ENCODE peak calls at places on chromosome 6, in four cellular contexts. E is amygdala, Z is Right ventricle myocardium superior, F is neural progenitor cell. Y is an unnamed sample.

GRCh38 chr6:122735618-122736017 is 43.9 kb upstream of the FABP7 start:
- DNase-seq in E (no peak), Z (no peak), F (no peak), Y (no peak)

GRCh38 chr6:37559501-37559900 is 59.8 kb upstream of the CCDC167 start:
- DNase-seq in E (no peak), Z (no peak), F (no peak), Y (no peak)

GRCh38 chr6:151095538-151096254 is 144.1 kb upstream of the AKAP12 start:
- DNase-seq in E (no peak), Z (no peak), F (no peak), Y (no peak)

GRCh38 chr6:81235512-81235911 is 517.0 kb downstream of the TENT5A start:
- DNase-seq in E (no peak), Z (no peak), F (no peak), Y (no peak)

GRCh38 chr6:79307321-79308036 is 73.0 kb upstream of the HMGN3 start:
- DNase-seq in E (no peak), Z (no peak), F (no peak), Y (no peak)

GRCh38 chr6:35148167-35148741 is 7.1 kb upstream of the TCP11 start:
- DNase-seq in E (no peak), Z (no peak), F (peak), Y (no peak)

GRCh38 chr6:146546440-146546839 is 2.8 kb downstream of the RAB32 start:
- DNase-seq in E (no peak), Z (no peak), F (no peak), Y (no peak)

GRCh38 chr6:111909238-111909637 is 36.0 kb upstream of the FYN start:
- DNase-seq in E (no peak), Z (no peak), F (no peak), Y (no peak)

GRCh38 chr6:112044856-112045255 is 9.0 kb upstream of the CCN6 start:
- DNase-seq in E (no peak), Z (no peak), F (no peak), Y (no peak)

GRCh38 chr6:3455490-3456394 is 1.1 kb downstream of the SLC22A23 start:
- DNase-seq in E (no peak), Z (peak), F (peak), Y (peak)

GRCh38 chr6:129679250-129679649 is 30.7 kb downstream of the ARHGAP18 start:
- DNase-seq in E (no peak), Z (no peak), F (no peak), Y (no peak)

GRCh38 chr6:108168501-108168979 is 2.7 kb downstream of the NR2E1 start:
- DNase-seq in E (no peak), Z (peak), F (peak), Y (peak)

GRCh38 chr6:129393659-129394058 is 316.3 kb downstream of the ARHGAP18 start:
- DNase-seq in E (no peak), Z (no peak), F (no peak), Y (no peak)

GRCh38 chr6:161228911-161229591 is 44.8 kb downstream of the AGPAT4 start:
- DNase-seq in E (no peak), Z (no peak), F (peak), Y (no peak)

GRCh38 chr6:168385380-168385779 is 55.6 kb upstream of the SMOC2 start:
- DNase-seq in E (no peak), Z (no peak), F (no peak), Y (no peak)

GRCh38 chr6:34143884-34144580 is 1.9 kb downstream of the GRM4 start:
- DNase-seq in E (no peak), Z (no peak), F (peak), Y (no peak)

GRCh38 chr6:3504938-3505735 is 48.3 kb upstream of the SLC22A23 start:
- DNase-seq in E (no peak), Z (no peak), F (no peak), Y (no peak)

GRCh38 chr6:17768388-17768787 is 61.7 kb upstream of the NUP153 start:
- DNase-seq in E (no peak), Z (no peak), F (peak), Y (no peak)

GRCh38 chr6:161618816-161619454 is 345.1 kb upstream of the AGPAT4 start:
- DNase-seq in E (peak), Z (no peak), F (peak), Y (no peak)

GRCh38 chr6:121135425-121135824 is 198.9 kb downstream of the TBC1D32 start:
- DNase-seq in E (no peak), Z (no peak), F (no peak), Y (no peak)

GRCh38 chr6:7108196-7108963 is 619 bp downstream of the RREB1 start:
- DNase-seq in E (no peak), Z (peak), F (peak), Y (peak)

GRCh38 chr6:167858086-167858591 is 31.4 kb downstream of the AFDN start:
- DNase-seq in E (no peak), Z (no peak), F (no peak), Y (no peak)

GRCh38 chr6:18997375-18997826 is 610.3 kb downstream of the RNF144B start:
- DNase-seq in E (no peak), Z (no peak), F (peak), Y (no peak)

GRCh38 chr6:89297695-89298351 is 17.3 kb downstream of the GABRR2 start:
- DNase-seq in E (no peak), Z (no peak), F (peak), Y (no peak)

GRCh38 chr6:78867370-78868040 is at the start of gene IRAK1BP1:
- DNase-seq in E (peak), Z (peak), F (peak), Y (peak)

GRCh38 chr6:110255356-110255755 is 75.1 kb downstream of the CDC40 start:
- DNase-seq in E (no peak), Z (no peak), F (peak), Y (no peak)